ENCODE peak calls at places on chromosomes 11 and 22, in seven cellular contexts. S, P, R, E, W, V and N are unnamed samples.

GRCh38 chr22:29004647-29005371 is 56.8 kb downstream of the C22orf31 start:
- DNase-seq in S (no peak), P (peak; percentile 15), R (peak; percentile 46), E (peak; percentile 80), W (peak; percentile 94), V (no peak), N (peak; percentile 88)

GRCh38 chr11:132131051-132131450 is 760.6 kb downstream of the NTM start:
- DNase-seq in S (no peak), P (no peak), R (no peak), E (no peak), W (no peak), V (no peak), N (no peak)

GRCh38 chr22:33000342-33001280 is 57.6 kb downstream of the SYN3 start:
- DNase-seq in S (peak; percentile 68), P (peak; percentile 32), R (peak; percentile 56), E (peak; percentile 88), W (peak; percentile 85), V (peak; percentile 74), N (peak; percentile 67)

GRCh38 chr11:75269896-75270295 is 29.3 kb downstream of the TPBGL start:
- DNase-seq in S (no peak), P (no peak), R (no peak), E (no peak), W (no peak), V (no peak), N (no peak)

GRCh38 chr22:43473441-43473840 is 61.6 kb downstream of the MPPED1 start:
- DNase-seq in S (no peak), P (no peak), R (no peak), E (no peak), W (no peak), V (no peak), N (no peak)

GRCh38 chr22:21641417-21641794 is 696 bp upstream of the SDF2L1 start:
- DNase-seq in S (peak; percentile 77), P (peak; percentile 55), R (peak; percentile 85), E (peak; percentile 60), W (peak; percentile 83), V (no peak), N (no peak)

GRCh38 chr11:134624166-134624920 is 212.3 kb upstream of the B3GAT1 start:
- DNase-seq in S (no peak), P (no peak), R (no peak), E (no peak), W (no peak), V (no peak), N (no peak)

GRCh38 chr11:73996161-73996747 is 12.6 kb downstream of the UCP3 start:
- DNase-seq in S (no peak), P (no peak), R (no peak), E (no peak), W (no peak), V (no peak), N (no peak)

GRCh38 chr11:80280737-80281136 is 839.9 kb upstream of the TENM4 start:
- DNase-seq in S (no peak), P (no peak), R (no peak), E (no peak), W (no peak), V (no peak), N (no peak)

GRCh38 chr22:20000246-20001081 is 16.2 kb downstream of the ARVCF start:
- DNase-seq in S (peak; percentile 51), P (no peak), R (no peak), E (no peak), W (no peak), V (no peak), N (no peak)

GRCh38 chr11:28860898-28861297 is 752.7 kb downstream of the METTL15 start:
- DNase-seq in S (no peak), P (peak; percentile 74), R (peak; percentile 74), E (no peak), W (peak; percentile 2), V (no peak), N (no peak)

GRCh38 chr11:117535201-117535869 is 207.7 kb downstream of the CEP164 start:
- DNase-seq in S (no peak), P (no peak), R (no peak), E (no peak), W (no peak), V (no peak), N (no peak)

GRCh38 chr11:68120212-68121066 is 749 bp downstream of the CHKA start:
- DNase-seq in S (peak; percentile 49), P (peak; percentile 26), R (peak; percentile 58), E (peak; percentile 59), W (peak; percentile 59), V (no peak), N (peak; percentile 44)

GRCh38 chr11:23280088-23280487 is 419.8 kb upstream of the CCDC179 start:
- DNase-seq in S (no peak), P (peak; percentile 76), R (peak; percentile 68), E (no peak), W (no peak), V (no peak), N (no peak)

GRCh38 chr22:41589260-41589600 is 410 bp downstream of the PMM1 start:
- DNase-seq in S (no peak), P (no peak), R (peak; percentile 54), E (no peak), W (peak; percentile 49), V (peak; percentile 17), N (peak; percentile 14)

GRCh38 chr11:74220376-74220775 is 49.3 kb downstream of the PPME1 start:
- DNase-seq in S (peak; percentile 72), P (no peak), R (no peak), E (no peak), W (no peak), V (no peak), N (no peak)

DNA sequence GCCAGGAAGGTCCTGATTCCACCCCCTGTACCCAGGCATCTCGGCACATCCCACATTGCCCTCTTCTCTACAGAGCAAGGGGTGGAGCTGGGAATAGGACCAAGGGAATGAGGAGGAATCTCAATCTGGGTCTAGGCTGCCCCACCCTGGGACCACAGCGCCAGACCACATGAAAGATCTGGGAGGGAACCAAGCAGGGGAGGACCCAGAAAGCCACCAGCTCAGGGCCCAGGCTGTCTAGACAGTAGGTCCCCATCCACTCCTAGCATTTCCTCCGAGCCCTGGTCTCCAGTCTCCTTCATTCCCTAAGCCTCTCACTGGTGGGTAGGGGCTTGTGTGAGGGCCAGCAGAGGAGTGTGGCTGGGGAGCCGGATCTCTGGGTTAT is 11.6 kb downstream of the PHLDB1 start:
- DNase-seq in S (no peak), P (peak; percentile 78), R (peak; percentile 90), E (no peak), W (no peak), V (no peak), N (no peak)
- H3K27ac ChIP-seq in S (peak overlapping the region; percentile 91), P (peak overlapping the region; percentile 95), R (peak overlapping the region; percentile 99), E (no peak overlapping the region), W (no peak overlapping the region), V (no peak overlapping the region), N (peak overlapping the region; percentile 70)

GRCh38 chr22:47098121-47098520 is 335.7 kb downstream of the TBC1D22A start:
- DNase-seq in S (no peak), P (no peak), R (no peak), E (no peak), W (no peak), V (no peak), N (no peak)

GRCh38 chr22:47100019-47100418 is 337.6 kb downstream of the TBC1D22A start:
- DNase-seq in S (no peak), P (no peak), R (no peak), E (no peak), W (no peak), V (no peak), N (no peak)

GRCh38 chr22:47100646-47101045 is 338.2 kb downstream of the TBC1D22A start:
- DNase-seq in S (no peak), P (no peak), R (no peak), E (peak; percentile 30), W (no peak), V (no peak), N (no peak)

GRCh38 chr22:47101321-47101885 is 339.0 kb downstream of the TBC1D22A start:
- DNase-seq in S (no peak), P (no peak), R (no peak), E (no peak), W (no peak), V (no peak), N (no peak)

DNA sequence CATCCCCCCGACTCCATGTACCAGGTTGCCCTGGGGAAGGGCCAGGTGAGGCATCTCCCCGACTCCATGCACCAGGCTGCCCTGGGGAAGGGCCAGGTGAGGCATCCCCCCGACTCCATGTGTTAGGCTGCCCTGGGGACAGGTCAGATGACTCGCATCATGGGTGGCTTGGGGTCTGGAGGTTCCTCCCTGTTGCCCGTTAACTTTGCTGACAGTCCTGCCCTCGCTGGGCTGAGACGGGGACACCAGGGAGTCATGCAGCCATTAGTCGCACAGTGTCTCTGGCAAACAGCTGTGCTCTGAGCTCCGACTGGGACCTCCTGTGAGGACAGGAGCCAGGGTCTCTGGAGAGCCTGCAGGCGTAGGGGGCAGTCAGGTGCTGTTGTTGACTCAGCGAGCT is 336.1 kb downstream of the TBC1D22A start:
- DNase-seq in S (no peak), P (no peak), R (no peak), E (no peak), W (no peak), V (no peak), N (no peak)
- H4K8ac ChIP-seq in S (no peak overlapping the region), P (no peak overlapping the region), R (no peak overlapping the region), E (no peak overlapping the region), W (no peak overlapping the region), V (no peak overlapping the region), N (peak overlapping the region; percentile 48)

DNA sequence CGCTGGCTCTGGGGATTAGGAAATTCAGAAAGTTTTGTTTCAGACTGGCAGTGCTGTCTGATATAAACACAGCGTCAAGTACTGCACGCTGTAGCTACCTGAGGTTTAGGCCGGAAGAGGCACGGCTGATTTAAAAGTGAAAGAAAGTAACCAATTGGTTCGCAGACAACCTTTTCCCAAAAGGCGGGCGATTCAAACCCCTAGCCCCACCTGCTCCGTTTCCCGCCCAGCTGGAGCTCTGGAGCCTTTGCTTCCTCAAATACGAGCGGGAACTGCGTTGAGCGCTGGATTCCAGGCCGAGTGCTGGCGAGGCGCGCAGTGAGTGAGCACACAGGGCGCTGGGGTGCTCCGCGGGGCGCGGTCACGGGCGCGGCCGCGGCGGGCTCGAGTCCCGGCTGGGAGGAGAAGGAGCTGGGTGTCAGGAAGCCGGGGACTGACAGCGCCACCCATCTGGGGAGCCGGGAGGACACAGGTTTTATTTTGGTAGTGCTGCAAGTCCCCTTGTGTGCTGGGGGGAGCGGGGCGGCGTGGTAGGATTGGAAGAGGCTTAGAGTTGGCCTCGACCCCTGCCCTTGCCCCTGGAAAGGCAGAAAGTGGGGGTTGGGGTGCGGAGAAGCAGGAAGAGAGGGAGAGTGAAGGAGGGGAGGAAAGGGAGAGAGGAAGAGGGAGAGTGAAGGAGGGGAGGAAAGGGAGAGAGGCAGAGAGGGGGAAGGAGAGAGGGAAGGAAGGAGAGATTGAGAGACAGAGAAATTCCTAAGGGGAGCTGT is 2.1 kb downstream of the FAM111A start:
- DNase-seq in S (peak; percentile 16), P (peak; percentile 78), R (peak; percentile 87), E (peak; percentile 92), W (peak; percentile 96), V (peak; percentile 70), N (peak; percentile 54)
- H3K27ac ChIP-seq in S (no peak overlapping the region), P (peak overlapping the region; percentile 64), R (peak overlapping the region; percentile 57), E (no peak overlapping the region), W (no peak overlapping the region), V (peak overlapping the region; percentile 20), N (no peak overlapping the region)

GRCh38 chr11:19121646-19122045 is 4.7 kb downstream of the ZDHHC13 start:
- DNase-seq in S (no peak), P (peak; percentile 4), R (peak; percentile 17), E (no peak), W (no peak), V (no peak), N (no peak)

GRCh38 chr11:19117760-19118097 is 761 bp downstream of the ZDHHC13 start:
- DNase-seq in S (no peak), P (peak; percentile 5), R (no peak), E (no peak), W (no peak), V (no peak), N (no peak)

GRCh38 chr11:19116971-19117759 is at the start of gene ZDHHC13:
- DNase-seq in S (peak; percentile 97), P (peak; percentile 82), R (peak; percentile 92), E (peak; percentile 97), W (peak; percentile 97), V (peak; percentile 80), N (peak; percentile 87)

GRCh38 chr11:19122966-19123615 is 6.1 kb downstream of the ZDHHC13 start:
- DNase-seq in S (no peak), P (no peak), R (no peak), E (no peak), W (no peak), V (no peak), N (no peak)
- H4K8ac ChIP-seq in S (no peak overlapping the region), P (no peak overlapping the region), R (no peak overlapping the region), E (no peak overlapping the region), W (no peak overlapping the region), V (no peak overlapping the region), N (no peak overlapping the region)